ENCODE peak calls at places on chromosomes 7 and 10, in nine cellular contexts. V is NCI-H1105 treated with DMSO at 0.1 percent for 48 hours; Y is GM13977; P is GM23248; O is GF-D8; E is stimulated activated naive CD4-positive, alpha-beta T cell; L is H7; D is type B pancreatic cell; A is globus pallidus. S is an unnamed sample.

GRCh38 chr10:125779403-125780327 is 4.0 kb upstream of the MMP21 start:
- DNase-seq in V (no peak), Y (no peak), P (no peak), O (no peak), E (no peak), L (no peak), D (peak), A (no peak), S (no peak)

GRCh38 chr10:43069597-43069996 is 7.3 kb upstream of the RET start:
- DNase-seq in V (no peak), Y (no peak), P (no peak), O (no peak), E (no peak), L (peak), D (no peak), A (no peak), S (no peak)

GRCh38 chr10:103053659-103054581 is 135.8 kb downstream of the CNNM2 start:
- DNase-seq in V (no peak), Y (peak), P (peak), O (no peak), E (peak), L (peak), D (no peak), A (peak), S (peak)

GRCh38 chr7:137661634-137662033 is 185.1 kb downstream of the DGKI start:
- DNase-seq in V (no peak), Y (no peak), P (no peak), O (no peak), E (no peak), L (peak), D (no peak), A (no peak), S (no peak)

GRCh38 chr7:38007096-38007495 is 86.7 kb downstream of the EPDR1 start:
- DNase-seq in V (no peak), Y (no peak), P (no peak), O (no peak), E (no peak), L (no peak), D (no peak), A (no peak), S (no peak)

GRCh38 chr7:128031901-128032604 is 816 bp upstream of the LRRC4 start:
- DNase-seq in V (peak), Y (peak), P (peak), O (no peak), E (peak), L (peak), D (no peak), A (peak), S (peak)

GRCh38 chr10:21314234-21314633 is 211.2 kb downstream of the SKIDA1 start:
- DNase-seq in V (no peak), Y (no peak), P (no peak), O (no peak), E (no peak), L (peak), D (no peak), A (no peak), S (no peak)

GRCh38 chr7:14286036-14286435 is 296.6 kb upstream of the ETV1 start:
- DNase-seq in V (no peak), Y (no peak), P (peak), O (no peak), E (no peak), L (no peak), D (no peak), A (no peak), S (no peak)

GRCh38 chr7:32937344-32938174 is 19.7 kb upstream of the FKBP9 start:
- DNase-seq in V (peak), Y (no peak), P (peak), O (no peak), E (peak), L (no peak), D (no peak), A (peak), S (no peak)

GRCh38 chr10:62343000-62343399 is 31.2 kb upstream of the ZNF365 start:
- DNase-seq in V (no peak), Y (no peak), P (no peak), O (no peak), E (no peak), L (no peak), D (no peak), A (no peak), S (no peak)

GRCh38 chr10:100928039-100928438 is 15.3 kb downstream of the SLF2 start:
- DNase-seq in V (no peak), Y (no peak), P (no peak), O (no peak), E (no peak), L (no peak), D (no peak), A (no peak), S (no peak)

GRCh38 chr10:48667960-48668541 is 16.6 kb upstream of the WDFY4 start:
- DNase-seq in V (no peak), Y (peak), P (no peak), O (no peak), E (no peak), L (no peak), D (no peak), A (no peak), S (peak)

GRCh38 chr10:78471723-78472541 is 438.3 kb downstream of the RPS24 start:
- DNase-seq in V (no peak), Y (peak), P (no peak), O (no peak), E (no peak), L (no peak), D (peak), A (no peak), S (no peak)

GRCh38 chr7:132073920-132074589 is 502.2 kb downstream of the PLXNA4 start:
- DNase-seq in V (no peak), Y (no peak), P (no peak), O (no peak), E (no peak), L (no peak), D (no peak), A (no peak), S (peak)

GRCh38 chr10:29642996-29643395 is 8.2 kb upstream of the SVIL start:
- DNase-seq in V (no peak), Y (no peak), P (peak), O (no peak), E (no peak), L (no peak), D (no peak), A (no peak), S (no peak)

GRCh38 chr10:125878957-125879835 is 1.9 kb downstream of the DHX32 start:
- DNase-seq in V (no peak), Y (no peak), P (peak), O (no peak), E (no peak), L (no peak), D (no peak), A (no peak), S (no peak)

GRCh38 chr10:22666287-22667092 is 47.9 kb downstream of the PIP4K2A start:
- DNase-seq in V (no peak), Y (no peak), P (no peak), O (peak), E (peak), L (no peak), D (no peak), A (no peak), S (no peak)

GRCh38 chr10:59312247-59312646 is 50.1 kb downstream of the FAM13C start:
- DNase-seq in V (no peak), Y (no peak), P (no peak), O (no peak), E (no peak), L (no peak), D (no peak), A (no peak), S (no peak)

GRCh38 chr7:26291251-26291650 is 411 bp upstream of the SNX10 start:
- DNase-seq in V (peak), Y (no peak), P (no peak), O (no peak), E (no peak), L (no peak), D (no peak), A (no peak), S (no peak)

GRCh38 chr7:11294218-11294617 is 320.5 kb downstream of the PHF14 start:
- DNase-seq in V (no peak), Y (no peak), P (no peak), O (no peak), E (no peak), L (no peak), D (no peak), A (no peak), S (no peak)

GRCh38 chr7:137935849-137936508 is 65.9 kb downstream of the CREB3L2 start:
- DNase-seq in V (no peak), Y (no peak), P (no peak), O (peak), E (no peak), L (no peak), D (no peak), A (peak), S (no peak)

GRCh38 chr10:2994562-2994961 is 72.8 kb upstream of the PFKP start:
- DNase-seq in V (no peak), Y (no peak), P (peak), O (no peak), E (no peak), L (no peak), D (no peak), A (no peak), S (no peak)

GRCh38 chr7:35336444-35336843 is 82.5 kb upstream of the TBX20 start:
- DNase-seq in V (no peak), Y (no peak), P (no peak), O (no peak), E (no peak), L (no peak), D (no peak), A (no peak), S (no peak)

GRCh38 chr7:2666588-2667250 is 21.3 kb upstream of the AMZ1 start:
- DNase-seq in V (no peak), Y (no peak), P (no peak), O (no peak), E (no peak), L (no peak), D (no peak), A (no peak), S (no peak)

GRCh38 chr10:29646960-29647431 is 12.2 kb upstream of the SVIL start:
- DNase-seq in V (no peak), Y (no peak), P (peak), O (no peak), E (no peak), L (no peak), D (no peak), A (no peak), S (no peak)

GRCh38 chr10:31739759-31740158 is 188.9 kb downstream of the ARHGAP12 start:
- DNase-seq in V (no peak), Y (no peak), P (peak), O (no peak), E (no peak), L (no peak), D (no peak), A (no peak), S (no peak)